ENCODE peak calls at places on chromosomes 6 and 20, in seven cellular contexts. I, H, G, M, O, T and R are unnamed samples.

GRCh38 chr20:11083841-11084240 is 410.0 kb upstream of the JAG1 start:
- DNase-seq in O (no peak), M (no peak), G (no peak), I (no peak), H (no peak), T (no peak), R (no peak)

GRCh38 chr20:25009218-25010145 is 16.9 kb upstream of the APMAP start:
- DNase-seq in M (peak; percentile 29), T (no peak), I (peak; percentile 9), O (no peak), G (no peak), H (no peak), R (peak; percentile 80)

GRCh38 chr6:49453221-49453620 is 9.8 kb downstream of the MMUT start:
- DNase-seq in T (peak; percentile 7), O (no peak), G (no peak), H (no peak), M (no peak), I (no peak), R (no peak)

GRCh38 chr6:138486249-138487121 is 12.8 kb downstream of the NHSL1 start:
- DNase-seq in M (no peak), I (no peak), G (no peak), T (no peak), O (peak; percentile 38), H (no peak), R (no peak)

GRCh38 chr20:55693646-55694045 is 311.7 kb downstream of the CBLN4 start:
- DNase-seq in G (no peak), I (no peak), T (no peak), O (no peak), M (no peak), H (no peak), R (no peak)

GRCh38 chr6:125679651-125680050 is 69.8 kb upstream of the HEY2 start:
- DNase-seq in H (no peak), M (no peak), G (no peak), O (no peak), T (no peak), I (no peak), R (no peak)

GRCh38 chr20:58611236-58612020 is 39.7 kb upstream of the STX16 start:
- DNase-seq in I (peak; percentile 74), T (no peak), G (no peak), M (no peak), H (no peak), O (no peak), R (peak; percentile 25)

GRCh38 chr20:8646026-8646425 is 422.9 kb upstream of the PLCB4 start:
- DNase-seq in H (no peak), M (no peak), G (no peak), T (no peak), O (no peak), I (no peak), R (no peak)

GRCh38 chr6:116447052-116447451 is 14.1 kb upstream of the CALHM6 start:
- DNase-seq in T (no peak), M (no peak), H (no peak), O (no peak), G (no peak), I (no peak), R (no peak)

GRCh38 chr20:63503524-63503923 is 4.6 kb upstream of the EEF1A2 start:
- DNase-seq in G (no peak), I (no peak), O (no peak), T (no peak), H (no peak), M (no peak), R (no peak)

GRCh38 chr6:151300267-151300930 is 60.6 kb downstream of the AKAP12 start:
- DNase-seq in O (no peak), T (no peak), G (no peak), M (no peak), I (no peak), H (no peak), R (no peak)

GRCh38 chr6:32081168-32081624 is 27.9 kb downstream of the TNXB start:
- DNase-seq in I (peak; percentile 52), G (peak; percentile 89), H (peak; percentile 57), O (no peak), T (no peak), M (peak; percentile 65), R (peak; percentile 48)

GRCh38 chr6:39754493-39755115 is 29.4 kb upstream of the KIF6 start:
- DNase-seq in M (peak; percentile 23), H (peak; percentile 54), I (no peak), O (no peak), G (no peak), T (no peak), R (no peak)

GRCh38 chr6:107290491-107290890 is 168.9 kb downstream of the PDSS2 start:
- DNase-seq in G (no peak), I (no peak), H (no peak), O (no peak), T (no peak), M (no peak), R (no peak)

GRCh38 chr6:2448826-2449571 is 203.6 kb upstream of the GMDS start:
- DNase-seq in M (no peak), T (peak; percentile 75), O (no peak), H (peak; percentile 35), I (peak; percentile 30), G (no peak), R (no peak)

GRCh38 chr20:45083127-45083526 is 17.8 kb downstream of the KCNS1 start:
- DNase-seq in O (no peak), H (no peak), G (no peak), T (no peak), I (no peak), M (no peak), R (no peak)

GRCh38 chr6:75143186-75143585 is 62.7 kb downstream of the COL12A1 start:
- DNase-seq in I (no peak), O (no peak), T (no peak), H (no peak), M (no peak), G (no peak), R (no peak)

GRCh38 chr20:57375652-57376230 is 15.5 kb upstream of the RBM38 start:
- DNase-seq in O (no peak), T (no peak), G (no peak), M (no peak), I (no peak), H (no peak), R (no peak)

GRCh38 chr20:16017656-16018055 is 555.6 kb downstream of the KIF16B start:
- DNase-seq in O (no peak), H (no peak), G (no peak), I (no peak), M (no peak), T (no peak), R (no peak)

GRCh38 chr6:27867051-27867940 is 44.9 kb downstream of the OR2B2 start:
- DNase-seq in G (peak; percentile 74), I (no peak), O (peak; percentile 94), T (peak; percentile 61), M (peak; percentile 75), H (peak; percentile 36), R (peak; percentile 94)

GRCh38 chr20:7770578-7770977 is 169.7 kb downstream of the HAO1 start:
- DNase-seq in G (no peak), I (no peak), O (no peak), T (no peak), M (peak; percentile 22), H (no peak), R (no peak)

GRCh38 chr20:53935353-53936084 is 134.9 kb downstream of the BCAS1 start:
- DNase-seq in T (no peak), M (no peak), G (no peak), O (peak; percentile 46), I (no peak), H (no peak), R (no peak)

GRCh38 chr20:46583411-46584214 is 33.2 kb upstream of the OCSTAMP start:
- DNase-seq in H (no peak), M (no peak), G (no peak), O (peak; percentile 69), I (no peak), T (no peak), R (peak; percentile 61)

DNA sequence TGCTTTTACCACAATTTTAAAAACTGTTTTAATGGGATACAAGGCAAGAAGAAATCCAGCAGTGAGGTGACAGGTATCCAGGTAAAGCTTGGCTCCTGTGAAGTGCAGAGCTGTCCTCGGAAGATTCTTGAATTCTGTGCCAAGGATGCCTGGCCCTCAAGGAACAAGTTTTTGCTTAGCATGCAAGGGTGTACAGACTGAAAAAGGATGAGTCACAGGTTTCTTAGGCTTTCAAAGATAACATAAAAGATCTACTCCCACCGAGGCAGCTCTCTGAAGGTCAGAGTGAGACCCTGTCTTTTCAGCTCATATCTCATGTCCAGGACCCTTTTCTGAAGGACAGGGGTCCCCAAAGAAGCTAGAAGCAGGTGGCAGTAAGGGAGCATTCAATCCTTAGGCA is 83.3 kb downstream of the CHD6 start:
- DNase-seq in T (no peak), G (no peak), I (no peak), H (no peak), M (no peak), O (no peak), R (no peak)
- H3K4me3 ChIP-seq in T (no peak overlapping the region), G (no peak overlapping the region), I (no peak overlapping the region), H (no peak overlapping the region), M (no peak overlapping the region), O (no peak overlapping the region), R (no peak overlapping the region)

DNA sequence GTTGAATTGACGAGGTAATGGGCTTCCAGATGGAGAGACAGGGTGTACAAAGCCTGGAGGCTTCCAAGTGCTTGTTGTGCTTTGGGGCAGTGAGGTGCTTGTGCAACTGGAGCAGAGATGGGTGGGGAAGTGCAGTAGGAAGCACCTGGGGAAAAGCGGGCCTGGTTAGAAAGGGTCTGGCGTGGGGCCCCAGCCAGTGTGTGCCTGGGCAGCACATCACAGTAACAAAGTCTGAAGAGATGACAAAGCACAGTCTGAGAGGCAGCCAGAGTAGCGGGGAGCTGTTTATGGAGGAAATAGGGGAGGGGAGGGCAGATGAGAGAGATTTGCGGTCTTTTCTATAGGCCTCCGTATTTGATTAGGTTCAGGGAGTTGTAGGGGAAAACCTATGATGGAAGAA is 15.3 kb upstream of the MROH8 start:
- DNase-seq in O (no peak), I (no peak), H (no peak), G (no peak), M (no peak), T (no peak), R (peak; percentile 76)
- TF ChIP-seq POLR2A in O (no peak), I (no peak), H (no peak), G (no peak), M (no peak), T (no peak), R (no peak)

GRCh38 chr6:113308266-113308665 is 548.9 kb upstream of the MARCKS start:
- DNase-seq in T (no peak), H (no peak), G (no peak), I (no peak), O (no peak), M (no peak), R (no peak)
- TF ChIP-seq CTCF in T (no peak), H (no peak), G (no peak), I (no peak), O (no peak), M (no peak), R (no peak)

GRCh38 chr6:145457556-145457955 is 277.8 kb downstream of the EPM2A start:
- DNase-seq in H (no peak), G (no peak), O (no peak), I (no peak), M (no peak), T (no peak), R (no peak)

GRCh38 chr6:145454006-145454405 is 281.3 kb downstream of the EPM2A start:
- DNase-seq in H (no peak), I (no peak), O (no peak), G (no peak), M (no peak), T (no peak), R (no peak)

DNA sequence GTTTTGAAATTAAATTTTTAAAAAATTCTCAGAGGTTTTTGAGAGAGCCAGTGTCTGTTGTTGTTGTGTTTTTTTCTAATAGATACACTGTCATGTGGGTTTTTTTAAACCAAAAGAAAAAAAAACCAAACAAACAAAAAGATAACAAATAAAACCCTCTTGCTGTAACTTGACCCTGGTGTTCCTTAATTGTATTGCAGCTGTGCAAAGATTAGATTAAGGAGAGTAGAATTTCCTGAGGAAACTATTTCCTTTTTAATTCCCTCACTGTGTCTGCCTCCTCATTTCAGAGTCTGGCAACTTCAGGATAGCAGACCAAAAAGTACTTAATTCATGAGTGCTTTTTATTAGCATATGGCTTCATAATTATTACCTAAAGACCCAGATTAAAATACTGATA is 281.9 kb downstream of the EPM2A start:
- DNase-seq in G (no peak), H (no peak), T (no peak), O (no peak), I (no peak), M (no peak), R (no peak)
- H3K4me3 ChIP-seq in G (no peak overlapping the region), H (no peak overlapping the region), T (no peak overlapping the region), O (no peak overlapping the region), I (no peak overlapping the region), M (no peak overlapping the region), R (no peak overlapping the region)